ENCODE peak calls at places on chromosome 13, in nine cellular contexts. T is heart right ventricle; R is stimulated activated CD4-positive, alpha-beta T cell treated with anti-CD3 and anti-CD28 coated beads, Interleukin-4, amount 100 ng/mL, for 4 hours; M is stromal cell of bone marrow; I is body of pancreas; G is activated T-cell treated with anti-CD3 and anti-CD28 coated beads, Interleukin-2, amount 50 U/mL, for 72 hours; F is naive thymus-derived CD8-positive, alpha-beta T cell; Z is EL; Y is AG10803. H is an unnamed sample.

GRCh38 chr13:79767126-79767525 is 286.2 kb downstream of the NDFIP2 start:
- DNase-seq in T (no peak), R (no peak), M (no peak), I (no peak), G (no peak), F (no peak), Z (peak), Y (peak), H (no peak)

GRCh38 chr13:50676602-50677001 is 166.9 kb downstream of the DLEU7 start:
- DNase-seq in T (no peak), R (no peak), M (no peak), I (no peak), G (no peak), F (peak), Z (peak), Y (peak), H (peak)

GRCh38 chr13:112719556-112719955 is 29.7 kb downstream of the ATP11A start:
- DNase-seq in T (no peak), R (no peak), M (no peak), I (no peak), G (no peak), F (no peak), Z (no peak), Y (no peak), H (no peak)

GRCh38 chr13:49436890-49437289 is 7.0 kb downstream of the CAB39L start:
- DNase-seq in T (peak), R (no peak), M (peak), I (no peak), G (no peak), F (no peak), Z (peak), Y (peak), H (peak)

GRCh38 chr13:43785681-43786471 is 896 bp downstream of the ENOX1 start:
- DNase-seq in T (peak), R (no peak), M (peak), I (peak), G (peak), F (no peak), Z (peak), Y (peak), H (no peak)

GRCh38 chr13:31908696-31909386 is 122.7 kb upstream of the FRY start:
- DNase-seq in T (no peak), R (no peak), M (peak), I (no peak), G (no peak), F (no peak), Z (no peak), Y (peak), H (no peak)

GRCh38 chr13:51249254-51249653 is 27.1 kb downstream of the FAM124A start:
- DNase-seq in T (no peak), R (no peak), M (no peak), I (no peak), G (no peak), F (no peak), Z (no peak), Y (no peak), H (no peak)

GRCh38 chr13:59103004-59103768 is 1060.5 kb downstream of the DIAPH3 start:
- DNase-seq in T (no peak), R (no peak), M (peak), I (no peak), G (no peak), F (no peak), Z (no peak), Y (peak), H (no peak)

GRCh38 chr13:38409771-38410170 is 60.1 kb downstream of the UFM1 start:
- DNase-seq in T (no peak), R (no peak), M (no peak), I (no peak), G (no peak), F (no peak), Z (no peak), Y (no peak), H (no peak)